ENCODE peak calls at places on chromosomes 4 and X, in six cellular contexts. D is kidney, V is endodermal cell, U is nephron progenitor cell, T is choroid plexus epithelial cell, W is stomach. P is an unnamed sample.

GRCh38 chr4:120733968-120734367 is 188.6 kb downstream of the PRDM5 start:
- DNase-seq in D (no peak), V (no peak), U (no peak), T (no peak), W (no peak), P (no peak)

GRCh38 chr4:13570916-13571315 is 26.6 kb upstream of the NKX3-2 start:
- DNase-seq in D (no peak), V (no peak), U (no peak), T (no peak), W (no peak), P (no peak)

GRCh38 chrX:37993857-37994619 is 12.3 kb upstream of the SYTL5 start:
- DNase-seq in D (peak; percentile 76), V (peak; percentile 75), U (no peak), T (no peak), W (peak; percentile 74), P (no peak)

GRCh38 chr4:23333946-23334878 is 555.6 kb downstream of the PPARGC1A start:
- DNase-seq in D (no peak), V (peak; percentile 69), U (no peak), T (peak; percentile 49), W (no peak), P (peak; percentile 37)

GRCh38 chr4:1933700-1934099 is 62.5 kb downstream of the NSD2 start:
- DNase-seq in D (no peak), V (no peak), U (no peak), T (no peak), W (no peak), P (no peak)

GRCh38 chr4:184824776-184825393 is 883 bp downstream of the ACSL1 start:
- DNase-seq in D (peak; percentile 78), V (peak; percentile 55), U (no peak), T (no peak), W (peak; percentile 33), P (no peak)

GRCh38 chrX:70970482-70970999 is 39.6 kb upstream of the SLC7A3 start:
- DNase-seq in D (no peak), V (no peak), U (no peak), T (peak; percentile 53), W (no peak), P (no peak)

GRCh38 chr4:108171541-108172230 is 3.0 kb upstream of the LEF1 start:
- DNase-seq in D (no peak), V (peak; percentile 76), U (peak; percentile 64), T (no peak), W (no peak), P (no peak)

GRCh38 chr4:38014421-38014852 is 54.2 kb downstream of the PTTG2 start:
- DNase-seq in D (peak; percentile 78), V (no peak), U (no peak), T (no peak), W (no peak), P (no peak)

GRCh38 chr4:53943345-53944085 is 120.9 kb downstream of the CHIC2 start:
- DNase-seq in D (no peak), V (no peak), U (no peak), T (peak; percentile 63), W (no peak), P (no peak)

GRCh38 chr4:147570616-147571015 is 46.6 kb upstream of the TMEM184C start:
- DNase-seq in D (no peak), V (no peak), U (no peak), T (peak; percentile 73), W (no peak), P (no peak)

GRCh38 chrX:48595929-48596328 is 1.4 kb upstream of the WDR13 start:
- DNase-seq in D (no peak), V (no peak), U (no peak), T (no peak), W (no peak), P (no peak)

GRCh38 chrX:133574716-133575115 is 159.4 kb upstream of the GPC4 start:
- DNase-seq in D (no peak), V (no peak), U (no peak), T (no peak), W (no peak), P (no peak)

GRCh38 chr4:94298725-94299252 is 43.8 kb downstream of the HPGDS start:
- DNase-seq in D (no peak), V (no peak), U (no peak), T (no peak), W (no peak), P (no peak)

GRCh38 chr4:94307231-94307840 is 35.3 kb downstream of the HPGDS start:
- DNase-seq in D (no peak), V (no peak), U (no peak), T (no peak), W (no peak), P (no peak)

GRCh38 chr4:94305468-94306225 is 37.0 kb downstream of the HPGDS start:
- DNase-seq in D (no peak), V (no peak), U (no peak), T (no peak), W (no peak), P (no peak)

GRCh38 chr4:94306713-94307112 is 35.9 kb downstream of the HPGDS start:
- DNase-seq in D (no peak), V (no peak), U (no peak), T (peak; percentile 48), W (no peak), P (no peak)

GRCh38 chr4:94304365-94304971 is 38.2 kb downstream of the HPGDS start:
- DNase-seq in D (no peak), V (no peak), U (peak; percentile 5), T (peak; percentile 73), W (no peak), P (no peak)
- TF ChIP-seq CTCF in D (peak; percentile 50), V (peak; percentile 90), U (peak; percentile 64), T (peak; percentile 70), W (no peak), P (peak; percentile 52)

DNA sequence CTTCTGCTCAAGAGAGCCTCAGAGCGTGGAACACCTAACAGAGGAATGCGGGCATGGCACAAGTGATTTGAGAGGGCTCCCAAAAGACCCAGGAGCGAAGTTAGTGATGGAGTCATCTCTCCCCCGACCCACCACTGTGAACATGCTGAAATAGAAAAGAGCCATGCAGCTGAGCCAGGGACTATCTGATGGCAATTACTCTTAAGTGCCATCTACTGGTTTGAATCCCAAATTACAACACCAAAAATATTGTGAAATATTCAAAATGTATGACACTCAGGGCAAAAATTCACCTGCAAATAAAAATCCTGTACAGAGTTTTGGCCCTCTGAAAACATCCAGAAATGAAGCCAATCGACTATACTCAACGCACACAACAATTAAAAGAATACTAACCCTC is 2038.9 kb upstream of the ADGRL3 start:
- DNase-seq in D (no peak), V (peak; percentile 45), U (no peak), T (no peak), W (no peak), P (no peak)
- TF ChIP-seq CTCF in D (no peak), V (peak; percentile 65), U (no peak), T (no peak), W (no peak), P (no peak)

DNA sequence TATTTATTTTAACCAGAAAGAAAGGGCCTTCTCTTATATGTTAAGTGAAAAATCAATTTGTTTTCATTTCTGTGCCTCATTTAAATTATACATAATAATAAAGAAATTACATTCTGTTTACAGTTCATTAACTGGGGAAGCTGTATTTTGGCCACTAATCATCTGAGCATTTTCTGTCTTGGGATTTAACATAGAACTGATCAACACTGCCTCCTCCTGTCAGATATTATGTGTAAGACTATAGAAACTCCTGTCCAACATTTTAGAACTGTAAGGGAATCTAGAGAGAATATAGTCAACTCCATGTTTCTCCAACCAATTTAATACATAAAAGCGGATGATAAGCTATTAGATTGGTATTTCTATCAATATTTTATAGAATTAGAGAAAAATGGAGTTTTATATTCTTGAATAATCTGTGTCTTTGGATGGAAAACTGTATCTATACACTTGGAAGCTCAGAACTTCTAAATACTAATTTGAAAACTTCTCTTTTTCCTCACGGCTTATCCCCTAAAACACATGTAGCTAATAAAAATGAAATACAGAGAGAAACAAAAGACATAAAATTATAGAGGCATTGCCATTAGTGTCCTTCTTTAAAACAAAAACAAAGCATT is 33.0 kb downstream of the ENPEP start:
- DNase-seq in D (no peak), V (no peak), U (no peak), T (peak; percentile 80), W (no peak), P (no peak)
- TF ChIP-seq CTCF in D (peak; percentile 19), V (peak; percentile 73), U (peak; percentile 35), T (peak; percentile 61), W (no peak), P (peak; percentile 43)

DNA sequence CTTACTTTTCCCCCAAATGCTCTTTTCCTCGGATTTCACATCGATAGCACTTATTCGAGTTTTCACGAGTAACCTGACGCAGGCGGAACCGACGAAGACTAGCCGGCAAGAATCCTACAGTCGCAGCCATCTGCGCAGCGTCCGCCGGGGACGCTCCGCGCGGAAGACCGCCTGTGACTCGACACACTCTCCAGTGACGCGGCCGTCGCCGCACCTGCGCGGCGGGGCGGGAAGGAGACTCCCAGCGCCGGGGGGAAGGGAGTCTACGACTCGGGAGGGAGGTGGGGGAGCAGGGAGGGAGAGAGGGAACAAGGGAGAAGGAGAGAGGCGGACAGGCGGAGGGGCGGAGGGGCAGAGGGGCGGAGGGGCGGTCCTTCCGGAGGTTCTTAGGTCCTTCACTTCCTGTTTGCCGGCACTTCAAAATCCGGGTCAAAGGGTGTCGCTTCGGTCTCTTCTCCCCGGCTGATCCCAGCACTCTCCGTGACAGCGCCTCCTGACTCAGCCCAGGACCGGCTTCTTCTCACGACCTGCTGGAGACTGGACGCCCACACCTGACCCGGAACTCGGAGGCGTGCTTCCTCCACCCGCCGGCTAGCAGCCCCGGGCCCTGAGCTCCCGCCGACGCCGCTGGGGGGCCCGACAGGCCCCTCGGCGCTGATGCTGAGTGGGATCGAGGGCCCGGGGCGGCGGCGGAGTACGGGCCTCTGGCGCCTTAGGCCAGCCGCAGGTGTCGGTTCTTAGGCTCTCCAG is at the start of gene USP38:
- DNase-seq in D (peak; percentile 97), V (peak; percentile 96), U (peak; percentile 88), T (peak; percentile 92), W (peak; percentile 91), P (peak; percentile 78)
- TF ChIP-seq CTCF in D (peak; percentile 4), V (peak; percentile 23), U (no peak), T (no peak), W (no peak), P (peak; percentile 4)

GRCh38 chr4:72468904-72469502 is 100.0 kb downstream of the ADAMTS3 start:
- DNase-seq in D (no peak), V (no peak), U (no peak), T (peak; percentile 65), W (no peak), P (no peak)
- TF ChIP-seq CTCF in D (peak; percentile 43), V (peak; percentile 85), U (peak; percentile 45), T (peak; percentile 48), W (no peak), P (peak; percentile 4)

DNA sequence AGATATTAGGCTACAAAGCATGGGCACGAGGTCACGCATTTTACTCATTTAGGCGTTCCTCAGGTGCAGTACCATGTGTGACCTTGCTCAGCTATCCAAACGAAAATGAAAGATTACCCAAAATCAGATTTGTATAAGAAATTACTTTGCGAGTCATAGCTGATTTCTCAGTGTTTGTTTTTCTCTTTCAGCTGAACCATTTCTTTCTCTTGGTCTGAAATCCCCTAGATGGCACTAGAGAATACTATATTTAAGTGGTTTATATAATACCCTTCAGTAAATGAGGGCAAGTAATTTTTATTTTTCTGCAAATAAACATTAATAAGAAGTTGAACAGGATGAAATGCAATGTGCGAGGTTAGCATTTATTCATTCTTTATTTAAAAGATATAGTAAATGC is 496.6 kb downstream of the STIM2 start:
- DNase-seq in D (no peak), V (no peak), U (no peak), T (peak; percentile 1), W (no peak), P (no peak)
- TF ChIP-seq CTCF in D (peak; percentile 11), V (peak; percentile 64), U (no peak), T (no peak), W (no peak), P (no peak)

P was measured in AG04449.